ENCODE peak calls at places on chromosome 13, in ten cellular contexts. One of them, this sample, is unnamed.

GRCh38 chr13:103371271-103371670 is 305.1 kb upstream of the SLC10A2 start:
- DNase-seq in heart right ventricle: no peak
- DNase-seq in uterus: no peak
- DNase-seq in lower lobe of right lung: no peak
- DNase-seq in transverse colon: no peak
- DNase-seq in CD4-positive, alpha-beta memory T cell: no peak
- DNase-seq in A673: no peak
- DNase-seq in left ventricle myocardium inferior: no peak
- DNase-seq in RWPE2: no peak
- DNase-seq in psoas muscle: no peak
- DNase-seq in this sample: no peak

GRCh38 chr13:40402931-40403412 is 263.5 kb downstream of the FOXO1 start:
- DNase-seq in uterus: peak; percentile 52
- DNase-seq in CD4-positive, alpha-beta memory T cell: no peak
- DNase-seq in transverse colon: no peak
- DNase-seq in left ventricle myocardium inferior: no peak
- DNase-seq in RWPE2: no peak
- DNase-seq in A673: no peak
- DNase-seq in psoas muscle: no peak
- DNase-seq in heart right ventricle: no peak
- DNase-seq in lower lobe of right lung: no peak
- DNase-seq in this sample: no peak

GRCh38 chr13:36395280-36395679 is 37.0 kb upstream of the CCNA1 start:
- DNase-seq in transverse colon: no peak
- DNase-seq in CD4-positive, alpha-beta memory T cell: no peak
- DNase-seq in RWPE2: no peak
- DNase-seq in uterus: no peak
- DNase-seq in lower lobe of right lung: no peak
- DNase-seq in left ventricle myocardium inferior: no peak
- DNase-seq in A673: peak; percentile 71
- DNase-seq in heart right ventricle: no peak
- DNase-seq in psoas muscle: no peak
- DNase-seq in this sample: no peak

GRCh38 chr13:106471957-106472543 is 63.4 kb downstream of the EFNB2 start:
- DNase-seq in RWPE2: peak; percentile 96
- DNase-seq in uterus: peak; percentile 43
- DNase-seq in psoas muscle: peak; percentile 28
- DNase-seq in lower lobe of right lung: no peak
- DNase-seq in heart right ventricle: no peak
- DNase-seq in A673: no peak
- DNase-seq in CD4-positive, alpha-beta memory T cell: no peak
- DNase-seq in left ventricle myocardium inferior: no peak
- DNase-seq in transverse colon: peak; percentile 73
- DNase-seq in this sample: no peak

GRCh38 chr13:110726726-110727125 is 13.2 kb downstream of the ING1 start:
- DNase-seq in lower lobe of right lung: no peak
- DNase-seq in uterus: no peak
- DNase-seq in psoas muscle: no peak
- DNase-seq in heart right ventricle: no peak
- DNase-seq in transverse colon: peak; percentile 34
- DNase-seq in left ventricle myocardium inferior: no peak
- DNase-seq in CD4-positive, alpha-beta memory T cell: peak; percentile 45
- DNase-seq in RWPE2: no peak
- DNase-seq in A673: no peak
- DNase-seq in this sample: no peak

GRCh38 chr13:43984292-43984691 is 104.6 kb downstream of the LACC1 start:
- DNase-seq in left ventricle myocardium inferior: no peak
- DNase-seq in A673: no peak
- DNase-seq in heart right ventricle: no peak
- DNase-seq in lower lobe of right lung: no peak
- DNase-seq in CD4-positive, alpha-beta memory T cell: no peak
- DNase-seq in uterus: no peak
- DNase-seq in psoas muscle: no peak
- DNase-seq in RWPE2: no peak
- DNase-seq in transverse colon: no peak
- DNase-seq in this sample: no peak

GRCh38 chr13:77306458-77306857 is 20.4 kb downstream of the MYCBP2 start:
- DNase-seq in psoas muscle: no peak
- DNase-seq in transverse colon: no peak
- DNase-seq in CD4-positive, alpha-beta memory T cell: no peak
- DNase-seq in left ventricle myocardium inferior: no peak
- DNase-seq in RWPE2: no peak
- DNase-seq in uterus: no peak
- DNase-seq in heart right ventricle: no peak
- DNase-seq in lower lobe of right lung: no peak
- DNase-seq in A673: no peak
- DNase-seq in this sample: no peak

GRCh38 chr13:47794963-47795362 is 206.1 kb downstream of the SUCLA2 start:
- DNase-seq in lower lobe of right lung: no peak
- DNase-seq in RWPE2: no peak
- DNase-seq in heart right ventricle: no peak
- DNase-seq in psoas muscle: no peak
- DNase-seq in A673: peak; percentile 37
- DNase-seq in left ventricle myocardium inferior: no peak
- DNase-seq in CD4-positive, alpha-beta memory T cell: no peak
- DNase-seq in transverse colon: no peak
- DNase-seq in uterus: no peak
- DNase-seq in this sample: no peak

GRCh38 chr13:76440568-76440967 is 445.6 kb downstream of the KCTD12 start:
- DNase-seq in CD4-positive, alpha-beta memory T cell: no peak
- DNase-seq in lower lobe of right lung: no peak
- DNase-seq in A673: no peak
- DNase-seq in left ventricle myocardium inferior: no peak
- DNase-seq in RWPE2: no peak
- DNase-seq in transverse colon: no peak
- DNase-seq in psoas muscle: no peak
- DNase-seq in heart right ventricle: no peak
- DNase-seq in uterus: no peak
- DNase-seq in this sample: no peak

GRCh38 chr13:51697181-51697580 is 106.8 kb downstream of the DHRS12 start:
- DNase-seq in psoas muscle: no peak
- DNase-seq in RWPE2: no peak
- DNase-seq in transverse colon: no peak
- DNase-seq in heart right ventricle: no peak
- DNase-seq in left ventricle myocardium inferior: no peak
- DNase-seq in lower lobe of right lung: no peak
- DNase-seq in CD4-positive, alpha-beta memory T cell: no peak
- DNase-seq in A673: no peak
- DNase-seq in uterus: no peak
- DNase-seq in this sample: no peak

GRCh38 chr13:59542303-59542702 is 621.4 kb downstream of the DIAPH3 start:
- DNase-seq in A673: peak; percentile 95
- DNase-seq in heart right ventricle: no peak
- DNase-seq in psoas muscle: no peak
- DNase-seq in left ventricle myocardium inferior: no peak
- DNase-seq in uterus: no peak
- DNase-seq in lower lobe of right lung: no peak
- DNase-seq in RWPE2: no peak
- DNase-seq in CD4-positive, alpha-beta memory T cell: no peak
- DNase-seq in transverse colon: no peak
- DNase-seq in this sample: no peak
- H3K27ac ChIP-seq in A673: peak overlapping the region; percentile 92
- H3K27ac ChIP-seq in heart right ventricle: no peak overlapping the region
- H3K27ac ChIP-seq in psoas muscle: no peak overlapping the region
- H3K27ac ChIP-seq in left ventricle myocardium inferior: no peak overlapping the region
- H3K27ac ChIP-seq in uterus: no peak overlapping the region
- H3K27ac ChIP-seq in lower lobe of right lung: no peak overlapping the region
- H3K27ac ChIP-seq in RWPE2: no peak overlapping the region
- H3K27ac ChIP-seq in CD4-positive, alpha-beta memory T cell: no peak overlapping the region
- H3K27ac ChIP-seq in transverse colon: no peak overlapping the region
- H3K27ac ChIP-seq in this sample: no peak overlapping the region

GRCh38 chr13:99898421-99898820 is 73.1 kb downstream of the ZIC5 start:
- DNase-seq in A673: no peak
- DNase-seq in lower lobe of right lung: no peak
- DNase-seq in uterus: no peak
- DNase-seq in heart right ventricle: no peak
- DNase-seq in psoas muscle: no peak
- DNase-seq in CD4-positive, alpha-beta memory T cell: no peak
- DNase-seq in RWPE2: no peak
- DNase-seq in left ventricle myocardium inferior: no peak
- DNase-seq in transverse colon: no peak
- DNase-seq in this sample: no peak

GRCh38 chr13:99902657-99903056 is 68.9 kb downstream of the ZIC5 start:
- DNase-seq in CD4-positive, alpha-beta memory T cell: no peak
- DNase-seq in transverse colon: no peak
- DNase-seq in uterus: no peak
- DNase-seq in left ventricle myocardium inferior: no peak
- DNase-seq in A673: no peak
- DNase-seq in heart right ventricle: no peak
- DNase-seq in RWPE2: no peak
- DNase-seq in psoas muscle: no peak
- DNase-seq in lower lobe of right lung: no peak
- DNase-seq in this sample: no peak

GRCh38 chr13:99903140-99903539 is 68.4 kb downstream of the ZIC5 start:
- DNase-seq in lower lobe of right lung: no peak
- DNase-seq in uterus: no peak
- DNase-seq in left ventricle myocardium inferior: no peak
- DNase-seq in RWPE2: no peak
- DNase-seq in heart right ventricle: no peak
- DNase-seq in transverse colon: no peak
- DNase-seq in CD4-positive, alpha-beta memory T cell: no peak
- DNase-seq in psoas muscle: no peak
- DNase-seq in A673: no peak
- DNase-seq in this sample: no peak

GRCh38 chr13:99896712-99897440 is 74.7 kb downstream of the ZIC5 start:
- DNase-seq in transverse colon: no peak
- DNase-seq in uterus: no peak
- DNase-seq in RWPE2: no peak
- DNase-seq in left ventricle myocardium inferior: no peak
- DNase-seq in psoas muscle: no peak
- DNase-seq in A673: no peak
- DNase-seq in heart right ventricle: no peak
- DNase-seq in lower lobe of right lung: no peak
- DNase-seq in CD4-positive, alpha-beta memory T cell: no peak
- DNase-seq in this sample: no peak

GRCh38 chr13:99900960-99901359 is 70.6 kb downstream of the ZIC5 start:
- DNase-seq in CD4-positive, alpha-beta memory T cell: no peak
- DNase-seq in lower lobe of right lung: no peak
- DNase-seq in psoas muscle: no peak
- DNase-seq in left ventricle myocardium inferior: no peak
- DNase-seq in heart right ventricle: no peak
- DNase-seq in uterus: no peak
- DNase-seq in A673: no peak
- DNase-seq in RWPE2: no peak
- DNase-seq in transverse colon: no peak
- DNase-seq in this sample: no peak
- H3K27me3 ChIP-seq in CD4-positive, alpha-beta memory T cell: peaks cover 9% of the 10 kb centered on the region
- H3K27me3 ChIP-seq in lower lobe of right lung: peaks cover 54% of the 10 kb centered on the region
- H3K27me3 ChIP-seq in psoas muscle: peaks cover 60% of the 10 kb centered on the region
- H3K27me3 ChIP-seq in left ventricle myocardium inferior: peaks cover 98% of the 10 kb centered on the region
- H3K27me3 ChIP-seq in heart right ventricle: peaks cover 77% of the 10 kb centered on the region
- H3K27me3 ChIP-seq in uterus: peaks cover 5% of the 10 kb centered on the region
- H3K27me3 ChIP-seq in A673: no peaks in the 10 kb centered on the region
- H3K27me3 ChIP-seq in RWPE2: peaks cover 18% of the 10 kb centered on the region
- H3K27me3 ChIP-seq in transverse colon: peaks cover 58% of the 10 kb centered on the region
- H3K27me3 ChIP-seq in this sample: peaks cover 20% of the 10 kb centered on the region

GRCh38 chr13:20525144-20525600 is 485 bp downstream of the CRYL1 start:
- DNase-seq in uterus: peak; percentile 23
- DNase-seq in RWPE2: no peak
- DNase-seq in lower lobe of right lung: peak; percentile 65
- DNase-seq in psoas muscle: peak; percentile 34
- DNase-seq in A673: peak; percentile 21
- DNase-seq in left ventricle myocardium inferior: peak; percentile 46
- DNase-seq in heart right ventricle: peak; percentile 39
- DNase-seq in transverse colon: peak; percentile 57
- DNase-seq in CD4-positive, alpha-beta memory T cell: peak; percentile 17
- DNase-seq in this sample: no peak
- H3K27ac ChIP-seq in uterus: peak overlapping the region; percentile 70
- H3K27ac ChIP-seq in RWPE2: peak overlapping the region; percentile 48
- H3K27ac ChIP-seq in lower lobe of right lung: peak overlapping the region; percentile 87
- H3K27ac ChIP-seq in psoas muscle: peak overlapping the region; percentile 91
- H3K27ac ChIP-seq in A673: peak overlapping the region; percentile 65
- H3K27ac ChIP-seq in left ventricle myocardium inferior: peak overlapping the region; percentile 88
- H3K27ac ChIP-seq in heart right ventricle: peak overlapping the region; percentile 90
- H3K27ac ChIP-seq in transverse colon: peak overlapping the region; percentile 84
- H3K27ac ChIP-seq in CD4-positive, alpha-beta memory T cell: peak overlapping the region; percentile 73
- H3K27ac ChIP-seq in this sample: peak overlapping the region; percentile 56

DNA sequence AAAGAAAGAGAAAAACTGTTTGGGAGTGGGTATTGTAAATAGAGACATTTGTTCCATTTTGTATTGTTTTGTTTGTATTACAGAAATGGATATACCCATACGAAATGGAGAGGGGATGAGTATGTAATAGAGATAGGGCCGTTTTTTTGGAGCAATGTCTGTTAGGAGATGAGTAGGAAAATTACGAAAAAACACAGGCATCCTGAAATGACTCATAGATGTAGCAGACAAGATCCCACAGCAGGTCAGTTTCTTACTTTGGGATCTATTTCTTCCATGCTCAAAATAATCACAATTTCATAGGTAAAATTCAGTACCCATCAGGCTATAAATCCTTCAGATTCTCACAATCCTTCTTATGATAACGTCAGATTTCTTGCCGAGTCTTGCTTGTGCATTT is 779.4 kb upstream of the SLITRK1 start:
- DNase-seq in uterus: no peak
- DNase-seq in left ventricle myocardium inferior: no peak
- DNase-seq in RWPE2: no peak
- DNase-seq in lower lobe of right lung: no peak
- DNase-seq in heart right ventricle: no peak
- DNase-seq in psoas muscle: no peak
- DNase-seq in A673: no peak
- DNase-seq in transverse colon: no peak
- DNase-seq in CD4-positive, alpha-beta memory T cell: no peak
- DNase-seq in this sample: no peak
- H3K27me3 ChIP-seq in uterus: no peaks in the 10 kb centered on the region
- H3K27me3 ChIP-seq in left ventricle myocardium inferior: no peaks in the 10 kb centered on the region
- H3K27me3 ChIP-seq in RWPE2: no peaks in the 10 kb centered on the region
- H3K27me3 ChIP-seq in lower lobe of right lung: no peaks in the 10 kb centered on the region
- H3K27me3 ChIP-seq in heart right ventricle: no peaks in the 10 kb centered on the region
- H3K27me3 ChIP-seq in psoas muscle: no peaks in the 10 kb centered on the region
- H3K27me3 ChIP-seq in A673: no peaks in the 10 kb centered on the region
- H3K27me3 ChIP-seq in transverse colon: no peaks in the 10 kb centered on the region
- H3K27me3 ChIP-seq in CD4-positive, alpha-beta memory T cell: no peaks in the 10 kb centered on the region
- H3K27me3 ChIP-seq in this sample: no peaks in the 10 kb centered on the region

GRCh38 chr13:71787461-71787860 is 79.5 kb downstream of the DACH1 start:
- DNase-seq in lower lobe of right lung: no peak
- DNase-seq in RWPE2: no peak
- DNase-seq in psoas muscle: no peak
- DNase-seq in uterus: no peak
- DNase-seq in left ventricle myocardium inferior: no peak
- DNase-seq in transverse colon: no peak
- DNase-seq in CD4-positive, alpha-beta memory T cell: no peak
- DNase-seq in A673: no peak
- DNase-seq in heart right ventricle: no peak
- DNase-seq in this sample: no peak
- H3K27ac ChIP-seq in lower lobe of right lung: no peak overlapping the region
- H3K27ac ChIP-seq in RWPE2: no peak overlapping the region
- H3K27ac ChIP-seq in psoas muscle: no peak overlapping the region
- H3K27ac ChIP-seq in uterus: no peak overlapping the region
- H3K27ac ChIP-seq in left ventricle myocardium inferior: peak overlapping the region; percentile 48
- H3K27ac ChIP-seq in transverse colon: no peak overlapping the region
- H3K27ac ChIP-seq in CD4-positive, alpha-beta memory T cell: no peak overlapping the region
- H3K27ac ChIP-seq in A673: no peak overlapping the region
- H3K27ac ChIP-seq in heart right ventricle: no peak overlapping the region
- H3K27ac ChIP-seq in this sample: no peak overlapping the region

This sample was measured in effector memory CD4-positive, alpha-beta T cell.